ENCODE peak calls at places on chromosomes 5 and 9, in six cellular contexts. One of them, this sample, is unnamed.

GRCh38 chr5:86354664-86355063 is 263.1 kb upstream of the COX7C start:
- DNase-seq in activated CD4-positive, alpha-beta T cell treated with anti-CD3 and anti-CD28 coated beads, Interleukin-2, amount 50 U/mL, for 4 hours: no peak
- DNase-seq in ELR: no peak
- DNase-seq in heart right ventricle: no peak
- DNase-seq in GM23248: no peak
- DNase-seq in uterus: no peak
- DNase-seq in this sample: no peak

GRCh38 chr9:125538092-125538473 is 168.9 kb downstream of the MAPKAP1 start:
- DNase-seq in ELR: peak; percentile 93
- DNase-seq in GM23248: peak; percentile 96
- DNase-seq in uterus: no peak
- DNase-seq in heart right ventricle: peak; percentile 30
- DNase-seq in activated CD4-positive, alpha-beta T cell treated with anti-CD3 and anti-CD28 coated beads, Interleukin-2, amount 50 U/mL, for 4 hours: no peak
- DNase-seq in this sample: no peak

GRCh38 chr9:75414367-75415160 is 326.2 kb downstream of the OSTF1 start:
- DNase-seq in GM23248: no peak
- DNase-seq in uterus: no peak
- DNase-seq in ELR: no peak
- DNase-seq in activated CD4-positive, alpha-beta T cell treated with anti-CD3 and anti-CD28 coated beads, Interleukin-2, amount 50 U/mL, for 4 hours: no peak
- DNase-seq in heart right ventricle: no peak
- DNase-seq in this sample: no peak

GRCh38 chr5:50440651-50441478 is at the start of gene EMB:
- DNase-seq in heart right ventricle: peak; percentile 31
- DNase-seq in activated CD4-positive, alpha-beta T cell treated with anti-CD3 and anti-CD28 coated beads, Interleukin-2, amount 50 U/mL, for 4 hours: peak; percentile 73
- DNase-seq in uterus: no peak
- DNase-seq in ELR: peak; percentile 33
- DNase-seq in GM23248: peak; percentile 2
- DNase-seq in this sample: peak; percentile 68

GRCh38 chr5:43040287-43041098 is at the start of gene ANXA2R:
- DNase-seq in ELR: peak; percentile 95
- DNase-seq in GM23248: peak; percentile 93
- DNase-seq in activated CD4-positive, alpha-beta T cell treated with anti-CD3 and anti-CD28 coated beads, Interleukin-2, amount 50 U/mL, for 4 hours: peak; percentile 93
- DNase-seq in uterus: peak; percentile 89
- DNase-seq in heart right ventricle: peak; percentile 91
- DNase-seq in this sample: peak; percentile 85

GRCh38 chr5:157187046-157187754 is 6.6 kb downstream of the ITK start:
- DNase-seq in uterus: no peak
- DNase-seq in heart right ventricle: no peak
- DNase-seq in GM23248: no peak
- DNase-seq in ELR: no peak
- DNase-seq in activated CD4-positive, alpha-beta T cell treated with anti-CD3 and anti-CD28 coated beads, Interleukin-2, amount 50 U/mL, for 4 hours: no peak
- DNase-seq in this sample: no peak

GRCh38 chr5:96702503-96703383 is 40.6 kb downstream of the CAST start:
- DNase-seq in GM23248: peak; percentile 99
- DNase-seq in heart right ventricle: peak; percentile 94
- DNase-seq in activated CD4-positive, alpha-beta T cell treated with anti-CD3 and anti-CD28 coated beads, Interleukin-2, amount 50 U/mL, for 4 hours: peak; percentile 79
- DNase-seq in ELR: peak; percentile 99
- DNase-seq in uterus: peak; percentile 96
- DNase-seq in this sample: peak; percentile 96

GRCh38 chr9:134847752-134848432 is 32.7 kb upstream of the FCN2 start:
- DNase-seq in ELR: no peak
- DNase-seq in uterus: no peak
- DNase-seq in GM23248: no peak
- DNase-seq in heart right ventricle: no peak
- DNase-seq in activated CD4-positive, alpha-beta T cell treated with anti-CD3 and anti-CD28 coated beads, Interleukin-2, amount 50 U/mL, for 4 hours: no peak
- DNase-seq in this sample: no peak

GRCh38 chr5:82312373-82312856 is 34.3 kb upstream of the RPS23 start:
- DNase-seq in GM23248: peak; percentile 87
- DNase-seq in heart right ventricle: peak; percentile 64
- DNase-seq in uterus: peak; percentile 68
- DNase-seq in activated CD4-positive, alpha-beta T cell treated with anti-CD3 and anti-CD28 coated beads, Interleukin-2, amount 50 U/mL, for 4 hours: peak; percentile 16
- DNase-seq in ELR: peak; percentile 77
- DNase-seq in this sample: peak; percentile 59

GRCh38 chr9:88460583-88461332 is 72.5 kb downstream of the SPIN1 start:
- DNase-seq in heart right ventricle: no peak
- DNase-seq in ELR: peak; percentile 22
- DNase-seq in uterus: no peak
- DNase-seq in activated CD4-positive, alpha-beta T cell treated with anti-CD3 and anti-CD28 coated beads, Interleukin-2, amount 50 U/mL, for 4 hours: no peak
- DNase-seq in GM23248: peak; percentile 37
- DNase-seq in this sample: no peak

GRCh38 chr5:66343370-66344071 is 199.4 kb downstream of the SREK1 start:
- DNase-seq in GM23248: no peak
- DNase-seq in activated CD4-positive, alpha-beta T cell treated with anti-CD3 and anti-CD28 coated beads, Interleukin-2, amount 50 U/mL, for 4 hours: no peak
- DNase-seq in ELR: no peak
- DNase-seq in heart right ventricle: no peak
- DNase-seq in uterus: no peak
- DNase-seq in this sample: no peak

GRCh38 chr9:73370053-73370452 is 218.4 kb downstream of the ANXA1 start:
- DNase-seq in activated CD4-positive, alpha-beta T cell treated with anti-CD3 and anti-CD28 coated beads, Interleukin-2, amount 50 U/mL, for 4 hours: no peak
- DNase-seq in ELR: peak; percentile 1
- DNase-seq in heart right ventricle: no peak
- DNase-seq in GM23248: no peak
- DNase-seq in uterus: no peak
- DNase-seq in this sample: no peak

GRCh38 chr5:57448751-57449150 is 33.9 kb downstream of the ACTBL2 start:
- DNase-seq in activated CD4-positive, alpha-beta T cell treated with anti-CD3 and anti-CD28 coated beads, Interleukin-2, amount 50 U/mL, for 4 hours: no peak
- DNase-seq in heart right ventricle: no peak
- DNase-seq in uterus: no peak
- DNase-seq in GM23248: no peak
- DNase-seq in ELR: no peak
- DNase-seq in this sample: no peak

GRCh38 chr5:11903614-11904269 is 504 bp downstream of the CTNND2 start:
- DNase-seq in uterus: no peak
- DNase-seq in ELR: peak; percentile 22
- DNase-seq in GM23248: peak; percentile 22
- DNase-seq in activated CD4-positive, alpha-beta T cell treated with anti-CD3 and anti-CD28 coated beads, Interleukin-2, amount 50 U/mL, for 4 hours: no peak
- DNase-seq in heart right ventricle: no peak
- DNase-seq in this sample: no peak

GRCh38 chr5:56585466-56585865 is 229.9 kb upstream of the MAP3K1 start:
- DNase-seq in ELR: peak; percentile 22
- DNase-seq in GM23248: peak; percentile 63
- DNase-seq in uterus: no peak
- DNase-seq in heart right ventricle: no peak
- DNase-seq in activated CD4-positive, alpha-beta T cell treated with anti-CD3 and anti-CD28 coated beads, Interleukin-2, amount 50 U/mL, for 4 hours: no peak
- DNase-seq in this sample: no peak

GRCh38 chr5:25119654-25120053 is 474.9 kb upstream of the CDH10 start:
- DNase-seq in ELR: peak; percentile 23
- DNase-seq in uterus: no peak
- DNase-seq in GM23248: peak; percentile 47
- DNase-seq in heart right ventricle: no peak
- DNase-seq in activated CD4-positive, alpha-beta T cell treated with anti-CD3 and anti-CD28 coated beads, Interleukin-2, amount 50 U/mL, for 4 hours: no peak
- DNase-seq in this sample: no peak

GRCh38 chr9:109506097-109506712 is 8.1 kb upstream of the PTPN3 start:
- DNase-seq in ELR: no peak
- DNase-seq in uterus: no peak
- DNase-seq in heart right ventricle: no peak
- DNase-seq in GM23248: no peak
- DNase-seq in activated CD4-positive, alpha-beta T cell treated with anti-CD3 and anti-CD28 coated beads, Interleukin-2, amount 50 U/mL, for 4 hours: no peak
- DNase-seq in this sample: no peak

GRCh38 chr5:1312206-1312605 is 17.3 kb upstream of the TERT start:
- DNase-seq in heart right ventricle: no peak
- DNase-seq in activated CD4-positive, alpha-beta T cell treated with anti-CD3 and anti-CD28 coated beads, Interleukin-2, amount 50 U/mL, for 4 hours: no peak
- DNase-seq in GM23248: no peak
- DNase-seq in uterus: no peak
- DNase-seq in ELR: no peak
- DNase-seq in this sample: peak; percentile 10

GRCh38 chr9:26292943-26293342 is 599.7 kb downstream of the CAAP1 start:
- DNase-seq in activated CD4-positive, alpha-beta T cell treated with anti-CD3 and anti-CD28 coated beads, Interleukin-2, amount 50 U/mL, for 4 hours: no peak
- DNase-seq in ELR: peak; percentile 68
- DNase-seq in uterus: no peak
- DNase-seq in GM23248: peak; percentile 47
- DNase-seq in heart right ventricle: no peak
- DNase-seq in this sample: no peak

GRCh38 chr5:178467261-178468195 is 122.7 kb downstream of the COL23A1 start:
- DNase-seq in heart right ventricle: peak; percentile 47
- DNase-seq in activated CD4-positive, alpha-beta T cell treated with anti-CD3 and anti-CD28 coated beads, Interleukin-2, amount 50 U/mL, for 4 hours: no peak
- DNase-seq in GM23248: peak; percentile 55
- DNase-seq in ELR: peak; percentile 5
- DNase-seq in uterus: no peak
- DNase-seq in this sample: peak; percentile 46

GRCh38 chr5:40073927-40074326 is 605.8 kb upstream of the PTGER4 start:
- DNase-seq in GM23248: no peak
- DNase-seq in activated CD4-positive, alpha-beta T cell treated with anti-CD3 and anti-CD28 coated beads, Interleukin-2, amount 50 U/mL, for 4 hours: no peak
- DNase-seq in heart right ventricle: no peak
- DNase-seq in uterus: no peak
- DNase-seq in ELR: no peak
- DNase-seq in this sample: no peak

GRCh38 chr9:98783518-98784226 is 12.7 kb downstream of the ANKS6 start:
- DNase-seq in ELR: no peak
- DNase-seq in heart right ventricle: no peak
- DNase-seq in uterus: no peak
- DNase-seq in activated CD4-positive, alpha-beta T cell treated with anti-CD3 and anti-CD28 coated beads, Interleukin-2, amount 50 U/mL, for 4 hours: no peak
- DNase-seq in GM23248: no peak
- DNase-seq in this sample: no peak

GRCh38 chr5:174692982-174693422 is 31.4 kb upstream of the MSX2 start:
- DNase-seq in GM23248: no peak
- DNase-seq in uterus: no peak
- DNase-seq in ELR: no peak
- DNase-seq in activated CD4-positive, alpha-beta T cell treated with anti-CD3 and anti-CD28 coated beads, Interleukin-2, amount 50 U/mL, for 4 hours: no peak
- DNase-seq in heart right ventricle: no peak
- DNase-seq in this sample: no peak

GRCh38 chr5:142915840-142916424 is 145.8 kb downstream of the ARHGAP26 start:
- DNase-seq in ELR: peak; percentile 64
- DNase-seq in uterus: no peak
- DNase-seq in activated CD4-positive, alpha-beta T cell treated with anti-CD3 and anti-CD28 coated beads, Interleukin-2, amount 50 U/mL, for 4 hours: no peak
- DNase-seq in heart right ventricle: no peak
- DNase-seq in GM23248: peak; percentile 43
- DNase-seq in this sample: no peak

GRCh38 chr9:119458068-119458467 is 88.8 kb upstream of the BRINP1 start:
- DNase-seq in uterus: no peak
- DNase-seq in heart right ventricle: no peak
- DNase-seq in GM23248: no peak
- DNase-seq in ELR: no peak
- DNase-seq in activated CD4-positive, alpha-beta T cell treated with anti-CD3 and anti-CD28 coated beads, Interleukin-2, amount 50 U/mL, for 4 hours: no peak
- DNase-seq in this sample: no peak

GRCh38 chr5:150665044-150665443 is 4.0 kb downstream of the MYOZ3 start:
- DNase-seq in uterus: no peak
- DNase-seq in ELR: no peak
- DNase-seq in heart right ventricle: no peak
- DNase-seq in activated CD4-positive, alpha-beta T cell treated with anti-CD3 and anti-CD28 coated beads, Interleukin-2, amount 50 U/mL, for 4 hours: no peak
- DNase-seq in GM23248: no peak
- DNase-seq in this sample: no peak

GRCh38 chr9:90107864-90108263 is 503.1 kb downstream of the GADD45G start:
- DNase-seq in GM23248: no peak
- DNase-seq in activated CD4-positive, alpha-beta T cell treated with anti-CD3 and anti-CD28 coated beads, Interleukin-2, amount 50 U/mL, for 4 hours: no peak
- DNase-seq in heart right ventricle: no peak
- DNase-seq in uterus: no peak
- DNase-seq in ELR: no peak
- DNase-seq in this sample: no peak